ENCODE peak calls at places on chromosomes 3 and 15, in seven cellular contexts. One of them, this sample, is unnamed.

GRCh38 chr15:90529369-90530249 is at the start of gene CRTC3:
- DNase-seq in AG04450: no peak
- DNase-seq in fibroblast of pulmonary artery: peak
- DNase-seq in HL-60: peak
- DNase-seq in AG10803: peak
- DNase-seq in tibial nerve: no peak
- DNase-seq in GM12864: no peak
- DNase-seq in this sample: peak

GRCh38 chr15:74196175-74196574 is 6.4 kb downstream of the STRA6 start:
- DNase-seq in AG04450: peak
- DNase-seq in fibroblast of pulmonary artery: peak
- DNase-seq in HL-60: no peak
- DNase-seq in AG10803: peak
- DNase-seq in tibial nerve: no peak
- DNase-seq in GM12864: no peak
- DNase-seq in this sample: peak

GRCh38 chr3:111605016-111605415 is 9.9 kb upstream of the ZBED2 start:
- DNase-seq in AG04450: no peak
- DNase-seq in fibroblast of pulmonary artery: no peak
- DNase-seq in HL-60: no peak
- DNase-seq in AG10803: no peak
- DNase-seq in tibial nerve: no peak
- DNase-seq in GM12864: no peak
- DNase-seq in this sample: peak

GRCh38 chr3:178353292-178353814 is 182.9 kb upstream of the KCNMB2 start:
- DNase-seq in AG04450: no peak
- DNase-seq in fibroblast of pulmonary artery: no peak
- DNase-seq in HL-60: no peak
- DNase-seq in AG10803: peak
- DNase-seq in tibial nerve: no peak
- DNase-seq in GM12864: no peak
- DNase-seq in this sample: peak

GRCh38 chr3:101940521-101940992 is 91.2 kb downstream of the NFKBIZ start:
- DNase-seq in AG04450: peak
- DNase-seq in fibroblast of pulmonary artery: peak
- DNase-seq in HL-60: no peak
- DNase-seq in AG10803: peak
- DNase-seq in tibial nerve: no peak
- DNase-seq in GM12864: no peak
- DNase-seq in this sample: peak

GRCh38 chr3:196093271-196094111 is 11.6 kb upstream of the TFRC start:
- DNase-seq in AG04450: no peak
- DNase-seq in fibroblast of pulmonary artery: peak
- DNase-seq in HL-60: peak
- DNase-seq in AG10803: peak
- DNase-seq in tibial nerve: peak
- DNase-seq in GM12864: no peak
- DNase-seq in this sample: peak

GRCh38 chr3:140447136-140447535 is 230.7 kb upstream of the TRIM42 start:
- DNase-seq in AG04450: no peak
- DNase-seq in fibroblast of pulmonary artery: no peak
- DNase-seq in HL-60: no peak
- DNase-seq in AG10803: no peak
- DNase-seq in tibial nerve: no peak
- DNase-seq in GM12864: no peak
- DNase-seq in this sample: peak

GRCh38 chr15:82710208-82710555 is 507 bp upstream of the AP3B2 start:
- DNase-seq in AG04450: no peak
- DNase-seq in fibroblast of pulmonary artery: no peak
- DNase-seq in HL-60: no peak
- DNase-seq in AG10803: no peak
- DNase-seq in tibial nerve: no peak
- DNase-seq in GM12864: no peak
- DNase-seq in this sample: no peak

GRCh38 chr3:38620236-38620635 is 29.3 kb downstream of the SCN5A start:
- DNase-seq in AG04450: no peak
- DNase-seq in fibroblast of pulmonary artery: no peak
- DNase-seq in HL-60: no peak
- DNase-seq in AG10803: no peak
- DNase-seq in tibial nerve: no peak
- DNase-seq in GM12864: no peak
- DNase-seq in this sample: peak

GRCh38 chr15:85408270-85408746 is 27.9 kb downstream of the AKAP13 start:
- DNase-seq in AG04450: no peak
- DNase-seq in fibroblast of pulmonary artery: no peak
- DNase-seq in HL-60: peak
- DNase-seq in AG10803: no peak
- DNase-seq in tibial nerve: no peak
- DNase-seq in GM12864: peak
- DNase-seq in this sample: no peak

GRCh38 chr15:63833246-63833696 is 477 bp downstream of the HERC1 start:
- DNase-seq in AG04450: no peak
- DNase-seq in fibroblast of pulmonary artery: peak
- DNase-seq in HL-60: no peak
- DNase-seq in AG10803: peak
- DNase-seq in tibial nerve: no peak
- DNase-seq in GM12864: no peak
- DNase-seq in this sample: peak

GRCh38 chr3:168877899-168878298 is 782.2 kb upstream of the GOLIM4 start:
- DNase-seq in AG04450: no peak
- DNase-seq in fibroblast of pulmonary artery: no peak
- DNase-seq in HL-60: no peak
- DNase-seq in AG10803: no peak
- DNase-seq in tibial nerve: no peak
- DNase-seq in GM12864: no peak
- DNase-seq in this sample: no peak

GRCh38 chr3:16391936-16392536 is 121.5 kb downstream of the RFTN1 start:
- DNase-seq in AG04450: no peak
- DNase-seq in fibroblast of pulmonary artery: no peak
- DNase-seq in HL-60: no peak
- DNase-seq in AG10803: peak
- DNase-seq in tibial nerve: no peak
- DNase-seq in GM12864: no peak
- DNase-seq in this sample: no peak

GRCh38 chr3:161409069-161409468 is 37.8 kb upstream of the SPTSSB start:
- DNase-seq in AG04450: no peak
- DNase-seq in fibroblast of pulmonary artery: peak
- DNase-seq in HL-60: no peak
- DNase-seq in AG10803: peak
- DNase-seq in tibial nerve: peak
- DNase-seq in GM12864: no peak
- DNase-seq in this sample: peak

GRCh38 chr3:123688241-123688747 is 103.4 kb upstream of the HACD2 start:
- DNase-seq in AG04450: peak
- DNase-seq in fibroblast of pulmonary artery: peak
- DNase-seq in HL-60: no peak
- DNase-seq in AG10803: peak
- DNase-seq in tibial nerve: no peak
- DNase-seq in GM12864: no peak
- DNase-seq in this sample: peak

GRCh38 chr15:31169558-31169957 is 68.0 kb upstream of the TRPM1 start:
- DNase-seq in AG04450: no peak
- DNase-seq in fibroblast of pulmonary artery: no peak
- DNase-seq in HL-60: no peak
- DNase-seq in AG10803: no peak
- DNase-seq in tibial nerve: no peak
- DNase-seq in GM12864: no peak
- DNase-seq in this sample: no peak

GRCh38 chr3:102354818-102355515 is 79.8 kb upstream of the ZPLD1 start:
- DNase-seq in AG04450: no peak
- DNase-seq in fibroblast of pulmonary artery: peak
- DNase-seq in HL-60: no peak
- DNase-seq in AG10803: peak
- DNase-seq in tibial nerve: no peak
- DNase-seq in GM12864: no peak
- DNase-seq in this sample: peak

GRCh38 chr15:39786444-39787056 is 3.9 kb upstream of the FSIP1 start:
- DNase-seq in AG04450: peak
- DNase-seq in fibroblast of pulmonary artery: peak
- DNase-seq in HL-60: no peak
- DNase-seq in AG10803: peak
- DNase-seq in tibial nerve: no peak
- DNase-seq in GM12864: no peak
- DNase-seq in this sample: peak

GRCh38 chr3:170482199-170482598 is 63.5 kb downstream of the CLDN11 start:
- DNase-seq in AG04450: no peak
- DNase-seq in fibroblast of pulmonary artery: no peak
- DNase-seq in HL-60: no peak
- DNase-seq in AG10803: no peak
- DNase-seq in tibial nerve: no peak
- DNase-seq in GM12864: no peak
- DNase-seq in this sample: no peak

GRCh38 chr3:129280183-129280582 is 1.5 kb downstream of the HMCES start:
- DNase-seq in AG04450: no peak
- DNase-seq in fibroblast of pulmonary artery: no peak
- DNase-seq in HL-60: no peak
- DNase-seq in AG10803: no peak
- DNase-seq in tibial nerve: no peak
- DNase-seq in GM12864: no peak
- DNase-seq in this sample: no peak

GRCh38 chr3:129278439-129278969 is at the start of gene HMCES:
- DNase-seq in AG04450: peak
- DNase-seq in fibroblast of pulmonary artery: peak
- DNase-seq in HL-60: peak
- DNase-seq in AG10803: peak
- DNase-seq in tibial nerve: peak
- DNase-seq in GM12864: no peak
- DNase-seq in this sample: peak

GRCh38 chr3:129278970-129279906 is 568 bp downstream of the HMCES start:
- DNase-seq in AG04450: no peak
- DNase-seq in fibroblast of pulmonary artery: peak
- DNase-seq in HL-60: no peak
- DNase-seq in AG10803: peak
- DNase-seq in tibial nerve: peak
- DNase-seq in GM12864: no peak
- DNase-seq in this sample: peak

GRCh38 chr3:129282727-129283327 is 4.2 kb downstream of the HMCES start:
- DNase-seq in AG04450: no peak
- DNase-seq in fibroblast of pulmonary artery: peak
- DNase-seq in HL-60: peak
- DNase-seq in AG10803: peak
- DNase-seq in tibial nerve: no peak
- DNase-seq in GM12864: peak
- DNase-seq in this sample: peak

DNA sequence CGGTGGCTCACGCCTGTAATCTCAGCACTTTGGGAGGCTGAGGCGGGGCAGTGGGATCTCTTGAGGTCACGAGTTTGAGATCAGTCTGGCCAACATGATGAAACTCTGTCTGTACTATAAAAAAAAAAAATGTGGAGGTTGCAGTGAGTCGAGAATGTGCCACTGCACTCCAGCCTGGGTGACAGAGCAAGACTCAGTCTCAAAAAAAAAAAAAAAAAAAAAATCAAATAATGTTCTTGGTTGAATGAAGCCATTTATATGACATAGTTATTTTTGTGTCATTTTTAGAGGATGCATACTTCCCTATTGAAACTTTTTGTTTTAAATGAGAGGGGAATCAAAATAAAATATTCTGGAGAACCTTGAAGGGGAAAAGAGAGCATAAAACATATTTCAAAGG is 3.1 kb downstream of the HMCES start:
- DNase-seq in AG04450: no peak
- DNase-seq in fibroblast of pulmonary artery: no peak
- DNase-seq in HL-60: no peak
- DNase-seq in AG10803: no peak
- DNase-seq in tibial nerve: no peak
- DNase-seq in GM12864: no peak
- DNase-seq in this sample: no peak
- H3K4me3 ChIP-seq in AG04450: no peak
- H3K4me3 ChIP-seq in fibroblast of pulmonary artery: no peak
- H3K4me3 ChIP-seq in HL-60: no peak
- H3K4me3 ChIP-seq in AG10803: no peak
- H3K4me3 ChIP-seq in tibial nerve: no peak
- H3K4me3 ChIP-seq in GM12864: no peak
- H3K4me3 ChIP-seq in this sample: no peak

DNA sequence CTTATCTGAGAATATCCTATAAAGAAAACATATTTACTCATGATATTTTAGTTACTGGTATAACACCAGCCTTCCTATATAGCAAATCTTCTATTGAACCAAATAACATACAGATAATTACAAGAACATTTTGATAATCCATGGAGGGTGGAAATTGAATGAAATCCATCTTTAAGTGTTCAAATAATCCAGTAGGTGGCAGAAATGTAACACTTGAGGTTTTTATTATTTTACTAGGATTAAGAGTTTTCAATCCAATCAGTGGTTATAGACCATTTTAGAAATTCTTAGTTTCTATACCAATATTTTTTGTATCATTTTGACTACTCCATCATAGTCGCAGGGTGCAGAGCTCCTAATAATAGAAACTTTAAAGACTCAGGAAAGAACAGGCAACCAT is 101.9 kb upstream of the KCNH8 start:
- DNase-seq in AG04450: no peak
- DNase-seq in fibroblast of pulmonary artery: peak
- DNase-seq in HL-60: no peak
- DNase-seq in AG10803: no peak
- DNase-seq in tibial nerve: no peak
- DNase-seq in GM12864: no peak
- DNase-seq in this sample: peak
- TF ChIP-seq CTCF in AG04450: no peak
- TF ChIP-seq CTCF in fibroblast of pulmonary artery: no peak
- TF ChIP-seq CTCF in HL-60: no peak
- TF ChIP-seq CTCF in AG10803: no peak
- TF ChIP-seq CTCF in tibial nerve: no peak
- TF ChIP-seq CTCF in GM12864: no peak
- TF ChIP-seq CTCF in this sample: no peak

GRCh38 chr3:133887951-133888703 is 7.6 kb downstream of the RAB6B start:
- DNase-seq in AG04450: no peak
- DNase-seq in fibroblast of pulmonary artery: peak
- DNase-seq in HL-60: no peak
- DNase-seq in AG10803: no peak
- DNase-seq in tibial nerve: no peak
- DNase-seq in GM12864: no peak
- DNase-seq in this sample: peak
- H3K4me3 ChIP-seq in AG04450: no peak
- H3K4me3 ChIP-seq in fibroblast of pulmonary artery: no peak
- H3K4me3 ChIP-seq in HL-60: no peak
- H3K4me3 ChIP-seq in AG10803: no peak
- H3K4me3 ChIP-seq in tibial nerve: no peak
- H3K4me3 ChIP-seq in GM12864: no peak
- H3K4me3 ChIP-seq in this sample: no peak

GRCh38 chr3:100603449-100603848 is 6.0 kb upstream of the ADGRG7 start:
- DNase-seq in AG04450: no peak
- DNase-seq in fibroblast of pulmonary artery: peak
- DNase-seq in HL-60: no peak
- DNase-seq in AG10803: peak
- DNase-seq in tibial nerve: no peak
- DNase-seq in GM12864: no peak
- DNase-seq in this sample: peak

GRCh38 chr3:100609963-100610362 is 562 bp downstream of the ADGRG7 start:
- DNase-seq in AG04450: no peak
- DNase-seq in fibroblast of pulmonary artery: no peak
- DNase-seq in HL-60: no peak
- DNase-seq in AG10803: no peak
- DNase-seq in tibial nerve: no peak
- DNase-seq in GM12864: no peak
- DNase-seq in this sample: no peak

GRCh38 chr3:100609305-100609704 is at the start of gene ADGRG7:
- DNase-seq in AG04450: no peak
- DNase-seq in fibroblast of pulmonary artery: no peak
- DNase-seq in HL-60: no peak
- DNase-seq in AG10803: no peak
- DNase-seq in tibial nerve: no peak
- DNase-seq in GM12864: no peak
- DNase-seq in this sample: no peak

GRCh38 chr3:100605358-100605757 is 4.0 kb upstream of the ADGRG7 start:
- DNase-seq in AG04450: no peak
- DNase-seq in fibroblast of pulmonary artery: no peak
- DNase-seq in HL-60: no peak
- DNase-seq in AG10803: no peak
- DNase-seq in tibial nerve: no peak
- DNase-seq in GM12864: no peak
- DNase-seq in this sample: no peak

GRCh38 chr3:100606894-100607512 is 2.4 kb upstream of the ADGRG7 start:
- DNase-seq in AG04450: no peak
- DNase-seq in fibroblast of pulmonary artery: no peak
- DNase-seq in HL-60: no peak
- DNase-seq in AG10803: no peak
- DNase-seq in tibial nerve: no peak
- DNase-seq in GM12864: no peak
- DNase-seq in this sample: no peak
- TF ChIP-seq CTCF in AG04450: no peak
- TF ChIP-seq CTCF in fibroblast of pulmonary artery: no peak
- TF ChIP-seq CTCF in HL-60: no peak
- TF ChIP-seq CTCF in AG10803: no peak
- TF ChIP-seq CTCF in tibial nerve: no peak
- TF ChIP-seq CTCF in GM12864: peak
- TF ChIP-seq CTCF in this sample: no peak